ENCODE peak calls at places on chromosomes 13 and 19, in nine cellular contexts. B is WTC11; T is stimulated activated effector memory CD8-positive, alpha-beta T cell treated with anti-CD3 and anti-CD28 coated beads, Interleukin-12 subunit alpha, Interleukin-12 subunit beta, amount 100 ng/mL, for 72 hours; I is HepG2; W is right cardiac atrium; V is HCT116; J is pancreas; K is left cardiac atrium; A is stimulated activated naive CD8-positive, alpha-beta T cell treated with anti-CD3 and anti-CD28 coated beads, Interleukin-15, amount 100 ng/mL, for 72 hours. P is an unnamed sample.

GRCh38 chr13:85651440-85651839 is 147.8 kb downstream of the SLITRK6 start:
- ATAC-seq in B (no peak), T (no peak), I (no peak), W (no peak), V (no peak), J (no peak), K (no peak), A (no peak), P (no peak)

GRCh38 chr19:10363789-10364281 is 16.5 kb downstream of the TYK2 start:
- ATAC-seq in B (no peak), T (peak), I (no peak), W (no peak), V (peak), J (no peak), K (no peak), A (no peak), P (no peak)

GRCh38 chr13:75299913-75300862 is 181.8 kb downstream of the TBC1D4 start:
- ATAC-seq in B (no peak), T (peak), I (no peak), W (no peak), V (no peak), J (peak), K (no peak), A (peak), P (peak)

GRCh38 chr19:33797821-33798633 is 1.4 kb downstream of the KCTD15 start:
- ATAC-seq in B (peak), T (no peak), I (no peak), W (peak), V (peak), J (peak), K (peak), A (no peak), P (no peak)

GRCh38 chr19:1039646-1040475 is at the start of gene ABCA7:
- ATAC-seq in B (peak), T (peak), I (peak), W (peak), V (peak), J (peak), K (peak), A (peak), P (peak)

GRCh38 chr19:955803-956746 is 28.1 kb upstream of the WDR18 start:
- ATAC-seq in B (no peak), T (no peak), I (no peak), W (no peak), V (peak), J (peak), K (no peak), A (no peak), P (no peak)

GRCh38 chr13:73849292-73849691 is 284.9 kb downstream of the KLF12 start:
- ATAC-seq in B (peak), T (peak), I (peak), W (no peak), V (peak), J (no peak), K (no peak), A (no peak), P (no peak)

GRCh38 chr13:65499251-65499650 is 1730.9 kb downstream of the PCDH9 start:
- ATAC-seq in B (no peak), T (no peak), I (no peak), W (no peak), V (no peak), J (no peak), K (no peak), A (no peak), P (no peak)

GRCh38 chr19:5330307-5330720 is 10.3 kb downstream of the PTPRS start:
- ATAC-seq in B (no peak), T (peak), I (no peak), W (no peak), V (no peak), J (no peak), K (no peak), A (no peak), P (peak)

GRCh38 chr19:35019144-35019543 is 11.1 kb upstream of the SCN1B start:
- ATAC-seq in B (no peak), T (no peak), I (no peak), W (no peak), V (no peak), J (no peak), K (no peak), A (no peak), P (no peak)

GRCh38 chr13:98585398-98585754 is 8.5 kb upstream of the STK24 start:
- ATAC-seq in B (no peak), T (no peak), I (peak), W (no peak), V (no peak), J (no peak), K (peak), A (no peak), P (no peak)

GRCh38 chr13:30924726-30925125 is 7.7 kb upstream of the TEX26 start:
- ATAC-seq in B (no peak), T (no peak), I (no peak), W (no peak), V (no peak), J (no peak), K (no peak), A (no peak), P (no peak)

GRCh38 chr19:33520048-33520643 is 1.4 kb downstream of the PEPD start:
- ATAC-seq in B (no peak), T (no peak), I (peak), W (no peak), V (no peak), J (no peak), K (no peak), A (no peak), P (no peak)

GRCh38 chr19:1261863-1262686 is 7.1 kb upstream of the CIRBP start:
- ATAC-seq in B (no peak), T (no peak), I (peak), W (no peak), V (peak), J (peak), K (peak), A (no peak), P (no peak)

GRCh38 chr13:48448963-48449614 is 36.2 kb upstream of the LPAR6 start:
- ATAC-seq in B (no peak), T (no peak), I (no peak), W (no peak), V (no peak), J (peak), K (no peak), A (peak), P (no peak)

GRCh38 chr19:45402469-45403070 is 2.3 kb downstream of the PPP1R13L start:
- ATAC-seq in B (peak), T (no peak), I (no peak), W (no peak), V (peak), J (peak), K (no peak), A (no peak), P (no peak)

GRCh38 chr13:50250403-50250802 is 235.2 kb downstream of the KCNRG start:
- ATAC-seq in B (no peak), T (no peak), I (no peak), W (no peak), V (no peak), J (no peak), K (no peak), A (no peak), P (no peak)

GRCh38 chr13:96810104-96810503 is 184.2 kb downstream of the OXGR1 start:
- ATAC-seq in B (no peak), T (no peak), I (no peak), W (no peak), V (no peak), J (no peak), K (no peak), A (no peak), P (no peak)

GRCh38 chr13:57340878-57341277 is 173.9 kb downstream of the PRR20E start:
- ATAC-seq in B (no peak), T (no peak), I (no peak), W (no peak), V (no peak), J (no peak), K (no peak), A (no peak), P (no peak)

GRCh38 chr13:33678906-33679657 is 138.9 kb upstream of the RFC3 start:
- ATAC-seq in B (no peak), T (peak), I (peak), W (peak), V (no peak), J (peak), K (peak), A (peak), P (peak)

GRCh38 chr19:41323430-41324125 is 13.6 kb downstream of the CCDC97 start:
- ATAC-seq in B (no peak), T (no peak), I (peak), W (peak), V (no peak), J (peak), K (peak), A (no peak), P (no peak)

GRCh38 chr13:54660277-54660676 is 1631.7 kb downstream of the OLFM4 start:
- ATAC-seq in B (peak), T (no peak), I (no peak), W (no peak), V (no peak), J (no peak), K (no peak), A (no peak), P (no peak)

GRCh38 chr19:39411006-39411831 is 1.2 kb upstream of the PLEKHG2 start:
- ATAC-seq in B (no peak), T (no peak), I (peak), W (no peak), V (no peak), J (peak), K (no peak), A (no peak), P (no peak)

GRCh38 chr13:21402586-21403307 is 56.4 kb downstream of the ZDHHC20 start:
- ATAC-seq in B (no peak), T (peak), I (peak), W (no peak), V (peak), J (peak), K (no peak), A (peak), P (no peak)

GRCh38 chr19:16449330-16449961 is 22.3 kb downstream of the EPS15L1 start:
- ATAC-seq in B (no peak), T (peak), I (no peak), W (no peak), V (no peak), J (no peak), K (no peak), A (peak), P (peak)

GRCh38 chr19:1783874-1784273 is 28.2 kb downstream of the ATP8B3 start:
- ATAC-seq in B (no peak), T (no peak), I (no peak), W (no peak), V (no peak), J (no peak), K (no peak), A (no peak), P (peak)

GRCh38 chr13:26971990-26972888 is 199.4 kb downstream of the USP12 start:
- ATAC-seq in B (peak), T (peak), I (peak), W (no peak), V (peak), J (peak), K (no peak), A (peak), P (no peak)